ENCODE peak calls at places on chromosomes 4 and X, in five cellular contexts. H is cardiac muscle cell, X is T-cell, E is Right ventricle myocardium superior, J is coronary artery. R is an unnamed sample.

GRCh38 chr4:47074836-47075235 is 43.5 kb downstream of the GABRB1 start:
- DNase-seq in X (no peak), J (no peak), E (no peak), H (no peak), R (no peak)

GRCh38 chr4:41749650-41750049 is 1.1 kb upstream of the PHOX2B start:
- DNase-seq in J (no peak), X (no peak), E (no peak), H (no peak), R (no peak)

GRCh38 chr4:140094701-140095420 is 59.1 kb downstream of the MAML3 start:
- DNase-seq in J (no peak), H (no peak), X (peak), E (peak), R (no peak)

GRCh38 chrX:23756165-23756564 is 13.1 kb upstream of the ACOT9 start:
- DNase-seq in X (peak), E (peak), J (no peak), H (peak), R (no peak)

GRCh38 chr4:97038146-97038516 is 1105.1 kb downstream of the STPG2 start:
- DNase-seq in H (no peak), J (no peak), E (no peak), X (no peak), R (no peak)

GRCh38 chrX:23737413-23737812 is 5.7 kb downstream of the ACOT9 start:
- DNase-seq in E (no peak), H (no peak), J (no peak), X (no peak), R (no peak)

GRCh38 chr4:74751247-74751646 is 43.1 kb downstream of the BTC start:
- DNase-seq in H (no peak), J (no peak), E (no peak), X (no peak), R (no peak)

GRCh38 chr4:168059251-168059650 is 33.1 kb upstream of the ANXA10 start:
- DNase-seq in X (no peak), J (no peak), H (no peak), E (no peak), R (no peak)

GRCh38 chrX:57227691-57228090 is 58.8 kb upstream of the FAAH2 start:
- DNase-seq in E (no peak), J (no peak), X (no peak), H (no peak), R (no peak)

GRCh38 chr4:145012841-145013240 is 85.2 kb downstream of the ANAPC10 start:
- DNase-seq in E (no peak), J (no peak), X (no peak), H (no peak), R (no peak)

GRCh38 chrX:52368368-52369055 is at the start of gene XAGE2:
- DNase-seq in E (no peak), J (no peak), X (no peak), H (no peak), R (no peak)

GRCh38 chrX:54509401-54509800 is 13.4 kb upstream of the FGD1 start:
- DNase-seq in J (no peak), E (no peak), H (no peak), X (no peak), R (no peak)

GRCh38 chr4:165207016-165207430 is 338 bp upstream of the KLHL2 start:
- DNase-seq in H (no peak), X (no peak), J (no peak), E (no peak), R (no peak)